ENCODE peak calls at places on chromosome 2, in six cellular contexts. One of them, this sample, is unnamed.

GRCh38 chr2:78941751-78942150 is 83.8 kb upstream of the REG3G start:
- DNase-seq in heart right ventricle: no peak
- DNase-seq in kidney: no peak
- DNase-seq in endodermal cell: no peak
- DNase-seq in suprapubic skin: no peak
- DNase-seq in gastrocnemius medialis: no peak
- DNase-seq in this sample: no peak

GRCh38 chr2:236577481-236578410 is 8.1 kb downstream of the ACKR3 start:
- DNase-seq in gastrocnemius medialis: peak
- DNase-seq in suprapubic skin: no peak
- DNase-seq in heart right ventricle: no peak
- DNase-seq in endodermal cell: no peak
- DNase-seq in kidney: no peak
- DNase-seq in this sample: no peak

GRCh38 chr2:221494556-221494955 is 77.5 kb downstream of the EPHA4 start:
- DNase-seq in kidney: no peak
- DNase-seq in heart right ventricle: no peak
- DNase-seq in endodermal cell: peak
- DNase-seq in suprapubic skin: no peak
- DNase-seq in gastrocnemius medialis: no peak
- DNase-seq in this sample: no peak

GRCh38 chr2:188668017-188668663 is 306.0 kb upstream of the COL3A1 start:
- DNase-seq in heart right ventricle: no peak
- DNase-seq in kidney: no peak
- DNase-seq in endodermal cell: no peak
- DNase-seq in suprapubic skin: no peak
- DNase-seq in gastrocnemius medialis: no peak
- DNase-seq in this sample: no peak

GRCh38 chr2:120771111-120771555 is 35.5 kb downstream of the GLI2 start:
- DNase-seq in kidney: peak
- DNase-seq in heart right ventricle: no peak
- DNase-seq in gastrocnemius medialis: no peak
- DNase-seq in suprapubic skin: no peak
- DNase-seq in endodermal cell: peak
- DNase-seq in this sample: no peak

GRCh38 chr2:212114489-212114888 is 424.1 kb downstream of the ERBB4 start:
- DNase-seq in heart right ventricle: no peak
- DNase-seq in suprapubic skin: no peak
- DNase-seq in kidney: no peak
- DNase-seq in endodermal cell: no peak
- DNase-seq in gastrocnemius medialis: no peak
- DNase-seq in this sample: no peak

GRCh38 chr2:217884985-217885384 is 117.8 kb downstream of the TNS1 start:
- DNase-seq in endodermal cell: no peak
- DNase-seq in heart right ventricle: no peak
- DNase-seq in gastrocnemius medialis: no peak
- DNase-seq in kidney: no peak
- DNase-seq in suprapubic skin: no peak
- DNase-seq in this sample: no peak

GRCh38 chr2:112183327-112184025 is 45.3 kb downstream of the FBLN7 start:
- DNase-seq in suprapubic skin: no peak
- DNase-seq in kidney: no peak
- DNase-seq in endodermal cell: peak
- DNase-seq in gastrocnemius medialis: no peak
- DNase-seq in heart right ventricle: no peak
- DNase-seq in this sample: no peak

GRCh38 chr2:174826051-174826450 is 61.8 kb upstream of the CHRNA1 start:
- DNase-seq in suprapubic skin: no peak
- DNase-seq in gastrocnemius medialis: no peak
- DNase-seq in kidney: no peak
- DNase-seq in endodermal cell: no peak
- DNase-seq in heart right ventricle: no peak
- DNase-seq in this sample: no peak

GRCh38 chr2:144015655-144016245 is 504.2 kb downstream of the ZEB2 start:
- DNase-seq in gastrocnemius medialis: no peak
- DNase-seq in suprapubic skin: no peak
- DNase-seq in heart right ventricle: no peak
- DNase-seq in endodermal cell: no peak
- DNase-seq in kidney: no peak
- DNase-seq in this sample: no peak

GRCh38 chr2:101442667-101443061 is 32.2 kb downstream of the RFX8 start:
- DNase-seq in suprapubic skin: no peak
- DNase-seq in kidney: no peak
- DNase-seq in heart right ventricle: no peak
- DNase-seq in endodermal cell: peak
- DNase-seq in gastrocnemius medialis: no peak
- DNase-seq in this sample: no peak

GRCh38 chr2:166384774-166385173 is 9.0 kb upstream of the SCN9A start:
- DNase-seq in suprapubic skin: no peak
- DNase-seq in endodermal cell: no peak
- DNase-seq in heart right ventricle: no peak
- DNase-seq in kidney: no peak
- DNase-seq in gastrocnemius medialis: no peak
- DNase-seq in this sample: no peak

DNA sequence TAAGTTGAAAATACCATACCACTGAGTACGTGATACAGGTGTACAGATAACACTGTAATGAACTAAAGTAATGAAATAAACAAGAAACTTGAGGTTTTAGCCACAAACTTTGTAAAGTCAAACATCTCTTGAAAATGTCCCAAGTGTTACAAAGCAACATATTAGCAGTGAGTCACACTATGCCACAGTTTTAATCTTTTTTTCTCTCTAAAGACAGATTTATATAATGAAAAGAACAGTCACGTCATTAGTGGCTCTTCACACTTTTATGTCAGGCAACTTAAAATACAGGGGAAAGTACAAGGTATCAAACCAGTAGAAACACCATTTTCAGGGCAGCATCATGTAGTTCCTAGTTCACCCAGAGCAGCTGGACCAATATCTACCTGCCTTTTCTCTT is 42.1 kb downstream of the RAPH1 start:
- DNase-seq in suprapubic skin: no peak
- DNase-seq in endodermal cell: no peak
- DNase-seq in gastrocnemius medialis: no peak
- DNase-seq in kidney: no peak
- DNase-seq in heart right ventricle: no peak
- DNase-seq in this sample: no peak
- H3K27ac ChIP-seq in suprapubic skin: no peak
- H3K27ac ChIP-seq in endodermal cell: no peak
- H3K27ac ChIP-seq in gastrocnemius medialis: no peak
- H3K27ac ChIP-seq in kidney: no peak
- H3K27ac ChIP-seq in heart right ventricle: no peak
- H3K27ac ChIP-seq in this sample: no peak

DNA sequence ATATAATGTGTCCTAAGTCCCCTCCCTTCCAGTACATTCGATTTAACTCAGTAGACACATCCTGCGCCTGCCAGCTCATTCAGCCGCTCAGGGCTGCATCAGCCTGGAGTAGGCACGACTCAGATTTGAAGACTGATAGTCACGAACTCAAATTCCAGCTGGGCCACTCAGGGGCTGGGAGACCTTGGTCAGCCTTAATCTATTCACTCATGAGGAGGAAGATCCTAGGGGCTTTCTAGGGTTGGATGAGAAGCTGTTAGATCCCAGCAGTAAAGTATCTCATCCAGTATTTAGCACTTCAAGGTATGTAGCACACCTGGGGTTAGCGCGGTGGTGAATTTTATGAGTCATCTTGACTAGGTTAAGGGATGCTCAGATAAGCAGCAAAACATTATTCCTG is 98.9 kb upstream of the ODC1 start:
- DNase-seq in heart right ventricle: no peak
- DNase-seq in gastrocnemius medialis: no peak
- DNase-seq in kidney: peak
- DNase-seq in endodermal cell: peak
- DNase-seq in suprapubic skin: no peak
- DNase-seq in this sample: no peak
- H3K27ac ChIP-seq in heart right ventricle: no peak
- H3K27ac ChIP-seq in gastrocnemius medialis: no peak
- H3K27ac ChIP-seq in kidney: no peak
- H3K27ac ChIP-seq in endodermal cell: no peak
- H3K27ac ChIP-seq in suprapubic skin: no peak
- H3K27ac ChIP-seq in this sample: no peak

GRCh38 chr2:226887940-226888339 is 52.1 kb downstream of the RHBDD1 start:
- DNase-seq in endodermal cell: no peak
- DNase-seq in heart right ventricle: no peak
- DNase-seq in gastrocnemius medialis: no peak
- DNase-seq in suprapubic skin: no peak
- DNase-seq in kidney: no peak
- DNase-seq in this sample: no peak
- H3K27ac ChIP-seq in endodermal cell: no peak
- H3K27ac ChIP-seq in heart right ventricle: no peak
- H3K27ac ChIP-seq in gastrocnemius medialis: no peak
- H3K27ac ChIP-seq in suprapubic skin: no peak
- H3K27ac ChIP-seq in kidney: no peak
- H3K27ac ChIP-seq in this sample: no peak

GRCh38 chr2:219996366-219996765 is 368.9 kb downstream of the SLC4A3 start:
- DNase-seq in endodermal cell: no peak
- DNase-seq in heart right ventricle: no peak
- DNase-seq in gastrocnemius medialis: no peak
- DNase-seq in suprapubic skin: no peak
- DNase-seq in kidney: no peak
- DNase-seq in this sample: no peak

GRCh38 chr2:219998099-219998498 is 370.7 kb downstream of the SLC4A3 start:
- DNase-seq in kidney: no peak
- DNase-seq in heart right ventricle: no peak
- DNase-seq in gastrocnemius medialis: no peak
- DNase-seq in endodermal cell: peak
- DNase-seq in suprapubic skin: no peak
- DNase-seq in this sample: no peak

GRCh38 chr2:219998714-219999227 is 371.3 kb downstream of the SLC4A3 start:
- DNase-seq in suprapubic skin: no peak
- DNase-seq in heart right ventricle: no peak
- DNase-seq in kidney: no peak
- DNase-seq in endodermal cell: no peak
- DNase-seq in gastrocnemius medialis: no peak
- DNase-seq in this sample: no peak

GRCh38 chr2:219997341-219997851 is 370.0 kb downstream of the SLC4A3 start:
- DNase-seq in kidney: peak
- DNase-seq in endodermal cell: peak
- DNase-seq in heart right ventricle: peak
- DNase-seq in suprapubic skin: no peak
- DNase-seq in gastrocnemius medialis: no peak
- DNase-seq in this sample: no peak

DNA sequence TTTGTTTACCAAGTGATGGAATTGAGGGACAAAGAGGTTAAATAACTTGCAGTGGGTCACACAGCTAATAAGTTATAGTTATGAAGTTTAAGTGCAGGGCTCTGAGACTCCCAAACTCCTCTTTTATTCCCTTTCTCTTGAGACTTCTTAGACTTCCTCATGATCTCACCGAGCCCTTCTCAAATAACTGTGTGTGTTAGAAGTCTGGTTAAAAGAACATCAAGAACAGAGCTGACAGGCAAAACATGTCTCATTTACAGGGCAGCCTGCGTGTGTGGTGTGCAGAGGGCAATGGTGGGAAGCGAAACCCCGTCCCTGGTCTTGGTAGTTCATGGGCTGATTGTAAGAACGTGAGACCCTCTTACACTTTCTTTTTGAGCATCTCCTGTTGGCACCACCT is 368.0 kb downstream of the SLC4A3 start:
- DNase-seq in suprapubic skin: no peak
- DNase-seq in gastrocnemius medialis: no peak
- DNase-seq in heart right ventricle: no peak
- DNase-seq in kidney: no peak
- DNase-seq in endodermal cell: no peak
- DNase-seq in this sample: no peak
- H3K27ac ChIP-seq in suprapubic skin: no peak
- H3K27ac ChIP-seq in gastrocnemius medialis: no peak
- H3K27ac ChIP-seq in heart right ventricle: no peak
- H3K27ac ChIP-seq in kidney: no peak
- H3K27ac ChIP-seq in endodermal cell: no peak
- H3K27ac ChIP-seq in this sample: no peak

DNA sequence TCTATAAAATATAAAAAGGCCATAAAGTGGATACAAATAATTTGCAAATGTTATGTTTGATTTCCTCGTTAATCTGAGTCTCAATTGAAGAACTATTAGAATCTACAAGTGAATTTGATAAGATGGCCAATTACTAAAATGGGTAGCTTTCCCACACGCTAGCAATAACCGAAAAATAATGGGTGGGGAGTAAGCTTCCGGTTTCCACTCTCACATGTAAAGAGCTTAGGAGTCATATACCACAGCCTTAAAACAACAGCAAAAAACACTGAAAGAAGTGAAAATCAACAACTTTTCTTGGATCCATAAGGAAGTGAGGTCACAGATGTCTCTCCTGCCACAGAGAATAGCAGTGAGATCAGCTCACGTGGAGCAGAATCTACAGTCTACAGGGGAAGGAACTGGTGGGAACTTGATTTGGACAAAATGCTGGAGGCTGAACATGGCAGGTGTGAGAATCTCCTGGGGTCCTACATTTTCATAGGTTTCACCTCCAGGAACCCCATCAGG is 18.6 kb downstream of the THAP4 start:
- DNase-seq in gastrocnemius medialis: no peak
- DNase-seq in endodermal cell: no peak
- DNase-seq in kidney: no peak
- DNase-seq in suprapubic skin: no peak
- DNase-seq in heart right ventricle: no peak
- DNase-seq in this sample: no peak
- H3K27ac ChIP-seq in gastrocnemius medialis: peak
- H3K27ac ChIP-seq in endodermal cell: no peak
- H3K27ac ChIP-seq in kidney: peak
- H3K27ac ChIP-seq in suprapubic skin: no peak
- H3K27ac ChIP-seq in heart right ventricle: no peak
- H3K27ac ChIP-seq in this sample: no peak